ENCODE peak calls at places on chromosomes 13 and 19, in seven cellular contexts. Q is GM12878, R is HepG2, K is GM12892, Y is SK-N-SH, E is H1, W is K562. M is an unnamed sample.

GRCh38 chr13:67769063-67769986 is 539.2 kb upstream of the PCDH9 start:
- DNase-seq in Q (no peak), R (no peak), K (no peak), Y (no peak), E (no peak), W (no peak), M (no peak)

GRCh38 chr19:58218899-58219298 is 9.8 kb upstream of the ZNF544 start:
- DNase-seq in Q (no peak), R (peak; percentile 8), K (no peak), Y (peak; percentile 41), E (peak; percentile 60), W (no peak), M (no peak)

GRCh38 chr19:17775245-17775927 is 19.6 kb upstream of the B3GNT3 start:
- DNase-seq in Q (no peak), R (peak; percentile 64), K (no peak), Y (peak; percentile 76), E (peak; percentile 92), W (peak; percentile 71), M (no peak)

GRCh38 chr13:29948791-29949190 is 98.4 kb upstream of the UBL3 start:
- DNase-seq in Q (no peak), R (no peak), K (no peak), Y (no peak), E (no peak), W (no peak), M (no peak)

GRCh38 chr13:51745236-51745635 is 58.7 kb downstream of the DHRS12 start:
- DNase-seq in Q (no peak), R (no peak), K (no peak), Y (no peak), E (no peak), W (no peak), M (no peak)

GRCh38 chr13:68440874-68441273 is 1210.7 kb upstream of the PCDH9 start:
- DNase-seq in Q (no peak), R (no peak), K (no peak), Y (no peak), E (no peak), W (no peak), M (no peak)

GRCh38 chr19:6476155-6476895 is 5.3 kb downstream of the DENND1C start:
- DNase-seq in Q (no peak), R (peak; percentile 88), K (no peak), Y (peak; percentile 96), E (peak; percentile 100), W (peak; percentile 79), M (peak; percentile 78)

GRCh38 chr13:23504188-23504587 is 66.0 kb upstream of the TNFRSF19 start:
- DNase-seq in Q (no peak), R (no peak), K (no peak), Y (peak; percentile 51), E (no peak), W (no peak), M (no peak)

GRCh38 chr13:97583884-97584497 is 150.0 kb downstream of the RAP2A start:
- DNase-seq in Q (no peak), R (peak; percentile 12), K (no peak), Y (no peak), E (no peak), W (no peak), M (no peak)

GRCh38 chr13:59112375-59112774 is 1051.4 kb downstream of the DIAPH3 start:
- DNase-seq in Q (no peak), R (no peak), K (no peak), Y (peak; percentile 5), E (no peak), W (no peak), M (no peak)

GRCh38 chr19:17755977-17756670 is 4.8 kb downstream of the FCHO1 start:
- DNase-seq in Q (peak; percentile 37), R (no peak), K (peak; percentile 74), Y (peak; percentile 78), E (peak; percentile 89), W (peak; percentile 63), M (peak; percentile 71)

GRCh38 chr19:44808463-44809371 is at the start of gene BCAM:
- DNase-seq in Q (no peak), R (peak; percentile 65), K (no peak), Y (peak; percentile 97), E (peak; percentile 87), W (peak; percentile 98), M (no peak)

GRCh38 chr19:6738726-6739389 is 622 bp upstream of the TRIP10 start:
- DNase-seq in Q (no peak), R (no peak), K (no peak), Y (no peak), E (peak; percentile 76), W (no peak), M (no peak)

GRCh38 chr13:94327318-94327717 is 152.2 kb downstream of the DCT start:
- DNase-seq in Q (peak; percentile 73), R (no peak), K (no peak), Y (no peak), E (no peak), W (no peak), M (peak; percentile 11)

GRCh38 chr13:60013166-60013565 is 150.6 kb downstream of the DIAPH3 start:
- DNase-seq in Q (no peak), R (no peak), K (no peak), Y (no peak), E (no peak), W (no peak), M (no peak)

GRCh38 chr19:30311911-30312310 is 60.3 kb upstream of the ZNF536 start:
- DNase-seq in Q (no peak), R (no peak), K (no peak), Y (no peak), E (no peak), W (no peak), M (no peak)

GRCh38 chr19:2087621-2088100 is 8.5 kb downstream of the MOB3A start:
- DNase-seq in Q (peak; percentile 83), R (no peak), K (no peak), Y (peak; percentile 12), E (no peak), W (no peak), M (no peak)

GRCh38 chr13:76764429-76764828 is 121.8 kb downstream of the KCTD12 start:
- DNase-seq in Q (no peak), R (no peak), K (no peak), Y (no peak), E (no peak), W (no peak), M (no peak)

GRCh38 chr13:47294691-47295090 is 397.8 kb upstream of the HTR2A start:
- DNase-seq in Q (no peak), R (no peak), K (no peak), Y (no peak), E (no peak), W (no peak), M (no peak)

GRCh38 chr13:80473695-80474094 is 132.8 kb upstream of the SPRY2 start:
- DNase-seq in Q (no peak), R (peak; percentile 28), K (no peak), Y (no peak), E (no peak), W (no peak), M (no peak)
- TF ChIP-seq TAF1 in Q (no peak), R (no peak), K (no peak), Y (no peak), E (no peak), W (no peak), M (no peak)

DNA sequence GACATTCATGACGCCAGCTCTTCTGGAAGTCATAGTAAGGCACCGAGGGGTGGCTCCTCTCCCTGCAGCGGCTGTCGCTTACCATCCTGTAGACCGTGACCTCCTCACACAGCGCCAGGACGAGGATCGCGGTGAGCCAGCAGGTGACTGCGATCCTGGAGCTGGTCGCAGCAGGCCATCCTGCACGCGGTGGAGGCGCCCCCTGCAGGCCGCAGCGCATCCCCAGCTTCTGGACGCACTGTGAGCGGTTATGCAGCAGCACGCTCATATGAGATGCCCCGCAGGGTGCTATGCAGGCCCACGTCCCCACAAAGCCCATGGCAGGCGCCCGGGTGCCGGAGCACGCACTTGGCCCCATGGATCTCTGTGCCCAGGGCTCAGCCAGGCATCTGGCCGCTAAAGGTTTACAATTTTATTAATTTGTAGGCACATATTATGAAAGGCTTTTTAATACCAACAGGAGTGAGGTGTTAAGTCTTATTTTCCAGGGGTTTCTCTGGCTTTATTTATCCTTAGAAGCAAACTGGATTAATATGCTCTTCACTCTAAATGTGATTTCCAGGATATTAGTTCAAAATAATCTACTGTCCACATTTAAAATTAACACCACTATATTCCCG is 35.6 kb upstream of the PSPC1 start:
- DNase-seq in Q (no peak), R (peak; percentile 4), K (no peak), Y (peak; percentile 57), E (peak; percentile 97), W (peak; percentile 14), M (no peak)
- TF ChIP-seq TAF1 in Q (no peak), R (no peak), K (no peak), Y (no peak), E (no peak), W (no peak), M (no peak)

GRCh38 chr19:49616945-49617344 is 23.0 kb downstream of the RRAS start:
- DNase-seq in Q (no peak), R (no peak), K (no peak), Y (no peak), E (no peak), W (no peak), M (no peak)
- TF ChIP-seq TAF1 in Q (no peak), R (no peak), K (no peak), Y (no peak), E (no peak), W (no peak), M (no peak)

DNA sequence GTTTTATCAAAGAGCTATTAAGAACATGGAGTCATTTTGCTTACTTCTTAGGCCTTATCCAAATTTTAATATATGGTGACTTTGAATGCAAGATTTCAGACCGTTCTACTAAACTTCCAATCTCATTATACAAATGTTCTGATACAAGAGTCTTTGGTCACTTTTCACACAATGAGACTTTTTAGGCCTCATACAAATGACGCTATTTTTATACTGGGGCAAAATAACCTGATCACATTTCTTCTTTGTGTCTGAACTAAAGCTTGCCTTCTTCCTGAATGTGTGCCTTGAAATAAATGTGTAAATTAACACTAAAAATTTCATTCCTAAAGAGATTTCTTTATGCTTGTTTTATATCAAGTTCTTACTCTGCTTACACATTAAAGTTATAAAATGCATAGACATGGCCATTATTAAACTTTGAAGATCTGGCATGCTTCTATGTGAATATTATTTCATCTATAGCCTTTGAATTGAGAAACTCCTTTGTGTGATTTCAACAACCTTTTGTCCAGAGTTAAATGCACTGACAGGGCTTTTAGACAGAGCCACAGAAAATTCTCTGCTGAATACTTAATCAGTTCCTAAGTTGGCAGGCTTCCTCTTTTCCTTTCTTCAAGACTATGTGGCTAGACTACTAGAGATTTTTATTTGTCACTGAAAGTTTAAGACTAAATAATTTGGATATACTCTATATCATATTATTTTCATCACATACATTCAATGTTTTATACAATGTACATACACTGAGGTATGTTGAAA is 86.1 kb downstream of the EDNRB start:
- DNase-seq in Q (no peak), R (no peak), K (no peak), Y (no peak), E (no peak), W (no peak), M (no peak)
- TF ChIP-seq TAF1 in Q (no peak), R (no peak), K (no peak), Y (no peak), E (no peak), W (no peak), M (no peak)

M was measured in GM12891.